ENCODE peak calls at places on chromosomes 13 and 19, in seven cellular contexts. Q is HCT116, J is HepG2, H is SK-N-SH, B is K562, T is H1, L is GM12878. X is an unnamed sample.

GRCh38 chr13:95660981-95661581 is 15.9 kb upstream of the DNAJC3 start:
- DNase-seq in Q (peak), J (peak), H (peak), B (peak), T (no peak), L (no peak), X (peak)

GRCh38 chr13:99136427-99136954 is 64.2 kb upstream of the UBAC2 start:
- DNase-seq in Q (no peak), J (no peak), H (no peak), B (no peak), T (no peak), L (no peak), X (no peak)

GRCh38 chr19:4455742-4456565 is 1.6 kb downstream of the UBXN6 start:
- DNase-seq in Q (no peak), J (peak), H (peak), B (peak), T (no peak), L (no peak), X (no peak)

GRCh38 chr13:99086149-99086868 is 108.4 kb upstream of the DOCK9 start:
- DNase-seq in Q (no peak), J (no peak), H (peak), B (peak), T (peak), L (no peak), X (peak)

GRCh38 chr13:112055417-112056206 is 11.3 kb upstream of the SOX1 start:
- DNase-seq in Q (no peak), J (no peak), H (no peak), B (no peak), T (no peak), L (no peak), X (no peak)

GRCh38 chr13:24784319-24784718 is 20.4 kb downstream of the RNF17 start:
- DNase-seq in Q (no peak), J (no peak), H (no peak), B (no peak), T (no peak), L (no peak), X (no peak)

GRCh38 chr19:31166206-31166605 is 183.0 kb downstream of the TSHZ3 start:
- DNase-seq in Q (no peak), J (no peak), H (no peak), B (no peak), T (no peak), L (no peak), X (no peak)

GRCh38 chr19:934865-935422 is 9.1 kb downstream of the ARID3A start:
- DNase-seq in Q (no peak), J (peak), H (peak), B (no peak), T (no peak), L (no peak), X (peak)

GRCh38 chr13:50714886-50715285 is 128.6 kb downstream of the DLEU7 start:
- DNase-seq in Q (no peak), J (no peak), H (no peak), B (no peak), T (no peak), L (no peak), X (no peak)

GRCh38 chr13:40217675-40218074 is 448.8 kb downstream of the FOXO1 start:
- DNase-seq in Q (no peak), J (no peak), H (no peak), B (no peak), T (no peak), L (no peak), X (no peak)

GRCh38 chr13:67147257-67148218 is 82.6 kb downstream of the PCDH9 start:
- DNase-seq in Q (no peak), J (no peak), H (no peak), B (peak), T (no peak), L (no peak), X (no peak)

GRCh38 chr19:28612275-28612769 is 600.6 kb downstream of the UQCRFS1 start:
- DNase-seq in Q (no peak), J (no peak), H (no peak), B (no peak), T (no peak), L (no peak), X (no peak)

GRCh38 chr19:54206030-54206830 is 5.6 kb downstream of the RPS9 start:
- DNase-seq in Q (no peak), J (no peak), H (no peak), B (peak), T (no peak), L (no peak), X (no peak)

GRCh38 chr19:32810452-32810851 is 59.1 kb downstream of the SLC7A9 start:
- DNase-seq in Q (no peak), J (no peak), H (no peak), B (no peak), T (no peak), L (no peak), X (no peak)

GRCh38 chr13:102917019-102917418 is 71.2 kb downstream of the ERCC5 start:
- DNase-seq in Q (no peak), J (no peak), H (no peak), B (no peak), T (no peak), L (no peak), X (no peak)

GRCh38 chr13:94088742-94089141 is 390.7 kb downstream of the DCT start:
- DNase-seq in Q (no peak), J (no peak), H (peak), B (no peak), T (no peak), L (no peak), X (no peak)

GRCh38 chr19:13968999-13969398 is 16.7 kb downstream of the DCAF15 start:
- DNase-seq in Q (no peak), J (no peak), H (no peak), B (no peak), T (no peak), L (no peak), X (no peak)

GRCh38 chr13:105442941-105443340 is 1092.5 kb downstream of the EFNB2 start:
- DNase-seq in Q (peak), J (no peak), H (no peak), B (no peak), T (no peak), L (no peak), X (no peak)

GRCh38 chr13:36788276-36788675 is 30.7 kb upstream of the RFXAP start:
- DNase-seq in Q (no peak), J (no peak), H (no peak), B (no peak), T (no peak), L (no peak), X (no peak)

GRCh38 chr19:2084993-2085720 is 11.0 kb downstream of the MOB3A start:
- DNase-seq in Q (no peak), J (no peak), H (peak), B (peak), T (no peak), L (peak), X (no peak)

GRCh38 chr13:77379508-77379907 is 52.6 kb upstream of the MYCBP2 start:
- DNase-seq in Q (no peak), J (no peak), H (no peak), B (no peak), T (no peak), L (no peak), X (no peak)

GRCh38 chr19:55082023-55082851 is 6.6 kb downstream of the EPS8L1 start:
- DNase-seq in Q (no peak), J (no peak), H (peak), B (peak), T (peak), L (no peak), X (no peak)

GRCh38 chr13:32427852-32428580 is at the start of gene N4BP2L1:
- DNase-seq in Q (no peak), J (peak), H (peak), B (no peak), T (peak), L (peak), X (no peak)

GRCh38 chr13:67493835-67494234 is 263.7 kb upstream of the PCDH9 start:
- DNase-seq in Q (no peak), J (no peak), H (no peak), B (peak), T (no peak), L (no peak), X (no peak)

GRCh38 chr19:3224346-3225325 is at the start of gene CELF5:
- DNase-seq in Q (no peak), J (no peak), H (peak), B (peak), T (peak), L (no peak), X (peak)
- TF ChIP-seq JUND in Q (no peak), J (no peak), H (no peak), B (no peak), T (no peak), L (no peak), X (no peak)

GRCh38 chr13:110269509-110270185 is 37.3 kb downstream of the COL4A1 start:
- DNase-seq in Q (no peak), J (no peak), H (no peak), B (no peak), T (peak), L (no peak), X (no peak)
- TF ChIP-seq JUND in Q (no peak), J (no peak), H (no peak), B (no peak), T (no peak), L (no peak), X (no peak)

GRCh38 chr19:41386442-41386841 is 10.1 kb downstream of the TMEM91 start:
- DNase-seq in Q (no peak), J (no peak), H (no peak), B (peak), T (no peak), L (no peak), X (no peak)
- TF ChIP-seq JUND in Q (no peak), J (no peak), H (no peak), B (no peak), T (no peak), L (no peak), X (no peak)

DNA sequence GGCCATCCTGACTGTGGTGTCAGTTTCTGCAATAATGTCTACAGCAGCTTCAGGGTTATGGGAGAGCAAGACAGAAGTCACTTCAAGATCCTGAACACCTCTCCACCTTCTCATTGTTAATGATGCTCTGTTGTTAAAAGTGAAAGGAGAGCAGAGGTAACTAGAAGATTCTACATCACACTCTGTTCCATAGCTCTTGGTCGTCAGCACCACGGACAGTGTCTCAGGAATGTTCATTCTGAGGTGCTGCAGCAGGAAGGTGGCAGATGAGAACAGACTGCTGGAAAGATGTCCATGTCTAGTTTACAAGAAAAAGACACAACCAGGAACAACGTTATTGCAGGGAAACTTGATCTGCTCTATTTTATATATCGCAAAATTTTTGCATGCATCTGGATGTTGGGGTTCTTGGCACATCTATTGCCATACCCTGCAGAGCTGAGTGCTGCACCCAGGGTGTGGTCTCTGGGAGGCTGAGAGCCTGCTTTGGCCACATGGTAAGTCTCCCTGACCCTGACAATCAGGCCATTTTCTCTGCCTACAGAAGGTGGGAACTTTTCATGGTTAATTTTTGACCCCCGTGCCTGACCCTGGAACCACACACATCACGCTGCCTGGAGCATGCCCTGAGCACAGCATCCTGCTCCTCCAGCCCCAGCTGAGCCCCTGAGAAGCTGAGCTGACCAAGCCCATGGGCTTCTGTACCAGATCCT is 12.7 kb downstream of the CEACAM21 start:
- DNase-seq in Q (no peak), J (peak), H (no peak), B (peak), T (no peak), L (no peak), X (peak)
- TF ChIP-seq JUND in Q (no peak), J (no peak), H (no peak), B (no peak), T (no peak), L (no peak), X (no peak)